ENCODE peak calls at places on chromosomes 1 and 21, in four cellular contexts. One of them, this sample, is unnamed.

GRCh38 chr1:87239997-87240396 is 88.7 kb upstream of the LMO4 start:
- DNase-seq in lower lobe of right lung: no peak
- DNase-seq in GM10248: no peak
- DNase-seq in astrocyte: no peak
- DNase-seq in this sample: no peak

GRCh38 chr1:168504064-168504837 is 39.5 kb downstream of the XCL2 start:
- DNase-seq in lower lobe of right lung: peak
- DNase-seq in GM10248: peak
- DNase-seq in astrocyte: peak
- DNase-seq in this sample: peak

GRCh38 chr1:72086394-72086793 is 195.9 kb downstream of the NEGR1 start:
- DNase-seq in astrocyte: no peak
- DNase-seq in GM10248: no peak
- DNase-seq in lower lobe of right lung: no peak
- DNase-seq in this sample: no peak

GRCh38 chr1:1178794-1179331 is 5.2 kb downstream of the TTLL10 start:
- DNase-seq in lower lobe of right lung: peak
- DNase-seq in GM10248: no peak
- DNase-seq in astrocyte: no peak
- DNase-seq in this sample: no peak

GRCh38 chr1:93907718-93908117 is 1.5 kb downstream of the GCLM start:
- DNase-seq in lower lobe of right lung: no peak
- DNase-seq in GM10248: no peak
- DNase-seq in astrocyte: peak
- DNase-seq in this sample: peak

GRCh38 chr1:29782846-29783500 is 546.7 kb downstream of the PTPRU start:
- DNase-seq in lower lobe of right lung: no peak
- DNase-seq in GM10248: no peak
- DNase-seq in astrocyte: no peak
- DNase-seq in this sample: no peak

GRCh38 chr1:221822591-221822990 is 80.7 kb upstream of the DUSP10 start:
- DNase-seq in astrocyte: no peak
- DNase-seq in lower lobe of right lung: no peak
- DNase-seq in GM10248: no peak
- DNase-seq in this sample: no peak

GRCh38 chr1:30887485-30888315 is 20.9 kb downstream of the SDC3 start:
- DNase-seq in lower lobe of right lung: no peak
- DNase-seq in GM10248: no peak
- DNase-seq in astrocyte: peak
- DNase-seq in this sample: peak

GRCh38 chr1:91148641-91149069 is 126.8 kb upstream of the ZNF644 start:
- DNase-seq in astrocyte: no peak
- DNase-seq in GM10248: no peak
- DNase-seq in lower lobe of right lung: no peak
- DNase-seq in this sample: no peak

GRCh38 chr1:112939810-112940209 is 16.2 kb downstream of the SLC16A1 start:
- DNase-seq in GM10248: no peak
- DNase-seq in lower lobe of right lung: no peak
- DNase-seq in astrocyte: no peak
- DNase-seq in this sample: no peak

GRCh38 chr1:56094168-56094567 is 485.2 kb downstream of the PLPP3 start:
- DNase-seq in astrocyte: no peak
- DNase-seq in lower lobe of right lung: no peak
- DNase-seq in GM10248: no peak
- DNase-seq in this sample: peak

GRCh38 chr1:117676615-117677130 is 70.8 kb downstream of the TENT5C start:
- DNase-seq in GM10248: no peak
- DNase-seq in astrocyte: no peak
- DNase-seq in lower lobe of right lung: no peak
- DNase-seq in this sample: no peak

GRCh38 chr1:182588460-182589396 is at the start of gene RNASEL:
- DNase-seq in astrocyte: peak
- DNase-seq in lower lobe of right lung: peak
- DNase-seq in GM10248: peak
- DNase-seq in this sample: peak

GRCh38 chr1:23019851-23020625 is 770 bp downstream of the KDM1A start:
- DNase-seq in GM10248: peak
- DNase-seq in lower lobe of right lung: peak
- DNase-seq in astrocyte: no peak
- DNase-seq in this sample: peak

GRCh38 chr1:208007938-208008342 is 97.0 kb upstream of the CD34 start:
- DNase-seq in lower lobe of right lung: no peak
- DNase-seq in astrocyte: peak
- DNase-seq in GM10248: no peak
- DNase-seq in this sample: peak

GRCh38 chr1:171126504-171126903 is 35.8 kb downstream of the FMO3 start:
- DNase-seq in astrocyte: no peak
- DNase-seq in lower lobe of right lung: no peak
- DNase-seq in GM10248: no peak
- DNase-seq in this sample: peak

GRCh38 chr1:31259746-31260145 is 20.1 kb upstream of the NKAIN1 start:
- DNase-seq in lower lobe of right lung: no peak
- DNase-seq in astrocyte: no peak
- DNase-seq in GM10248: no peak
- DNase-seq in this sample: peak

GRCh38 chr1:9128520-9129371 is at the start of gene GPR157:
- DNase-seq in GM10248: peak
- DNase-seq in astrocyte: peak
- DNase-seq in lower lobe of right lung: peak
- DNase-seq in this sample: peak

GRCh38 chr1:185565314-185565713 is 168.9 kb upstream of the HMCN1 start:
- DNase-seq in lower lobe of right lung: no peak
- DNase-seq in astrocyte: peak
- DNase-seq in GM10248: no peak
- DNase-seq in this sample: peak

GRCh38 chr1:21139601-21140000 is 37.1 kb downstream of the EIF4G3 start:
- DNase-seq in astrocyte: no peak
- DNase-seq in GM10248: no peak
- DNase-seq in lower lobe of right lung: no peak
- DNase-seq in this sample: no peak

GRCh38 chr1:62349470-62350233 is 30.4 kb upstream of the KANK4 start:
- DNase-seq in GM10248: no peak
- DNase-seq in lower lobe of right lung: no peak
- DNase-seq in astrocyte: no peak
- DNase-seq in this sample: no peak

GRCh38 chr1:159923203-159924024 is 1.9 kb downstream of the TAGLN2 start:
- DNase-seq in GM10248: peak
- DNase-seq in astrocyte: peak
- DNase-seq in lower lobe of right lung: peak
- DNase-seq in this sample: peak

GRCh38 chr21:45393833-45394638 is 10.9 kb upstream of the COL18A1 start:
- DNase-seq in lower lobe of right lung: peak
- DNase-seq in astrocyte: no peak
- DNase-seq in GM10248: no peak
- DNase-seq in this sample: no peak

GRCh38 chr1:195590649-195591048 is 1017.6 kb downstream of the KCNT2 start:
- DNase-seq in GM10248: no peak
- DNase-seq in lower lobe of right lung: no peak
- DNase-seq in astrocyte: peak
- DNase-seq in this sample: no peak

GRCh38 chr1:116910379-116911165 is 856 bp downstream of the PTGFRN start:
- DNase-seq in GM10248: peak
- DNase-seq in astrocyte: no peak
- DNase-seq in lower lobe of right lung: peak
- DNase-seq in this sample: peak

GRCh38 chr21:43858806-43859648 is 6.0 kb upstream of the AGPAT3 start:
- DNase-seq in GM10248: no peak
- DNase-seq in lower lobe of right lung: no peak
- DNase-seq in astrocyte: no peak
- DNase-seq in this sample: no peak

GRCh38 chr1:43789604-43790288 is 82.4 kb downstream of the ST3GAL3 start:
- DNase-seq in astrocyte: no peak
- DNase-seq in lower lobe of right lung: no peak
- DNase-seq in GM10248: no peak
- DNase-seq in this sample: no peak

DNA sequence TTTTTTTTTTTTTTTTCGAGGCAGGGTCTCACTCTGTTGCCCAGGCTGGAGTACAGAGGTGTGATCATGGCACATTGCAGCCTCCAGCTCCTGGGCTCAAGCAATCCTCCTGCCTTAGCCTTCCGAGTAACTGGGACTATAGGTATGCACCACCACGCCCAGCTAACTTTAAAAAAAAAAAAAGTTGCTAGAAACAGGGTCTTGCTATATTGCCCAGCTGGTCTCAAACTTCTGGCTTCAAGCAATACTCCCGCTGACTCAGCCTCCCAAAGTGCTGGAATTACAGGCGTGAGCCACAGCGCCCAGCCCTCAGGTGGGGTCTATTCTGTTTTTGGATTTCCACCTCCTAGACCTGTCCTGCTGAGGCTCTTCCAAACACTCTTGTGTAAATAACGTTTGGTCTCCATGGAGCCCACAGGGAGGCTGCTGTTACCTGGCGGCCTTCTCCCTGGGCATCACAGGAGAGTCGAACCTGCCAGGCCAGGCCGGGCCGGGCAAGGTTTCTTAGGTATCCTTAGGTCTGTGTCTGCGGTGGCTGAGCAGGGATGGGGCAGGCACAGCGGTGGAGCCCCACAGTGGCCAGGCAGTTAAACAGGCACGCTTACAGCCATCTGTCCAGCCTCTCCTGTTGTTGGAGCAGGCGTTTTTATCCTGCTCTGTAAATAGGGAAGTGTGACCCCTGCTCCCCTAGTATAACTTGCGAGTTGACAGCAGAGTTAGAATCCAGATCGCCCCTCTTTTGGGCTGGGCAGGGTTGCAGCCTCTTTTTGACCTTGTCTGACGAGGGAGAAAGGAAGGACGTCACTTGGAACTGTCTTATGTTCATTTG is 18.8 kb downstream of the PLEKHM2 start:
- DNase-seq in lower lobe of right lung: no peak
- DNase-seq in GM10248: no peak
- DNase-seq in astrocyte: no peak
- DNase-seq in this sample: peak
- TF ChIP-seq CTCF in lower lobe of right lung: peak
- TF ChIP-seq CTCF in GM10248: no peak
- TF ChIP-seq CTCF in astrocyte: no peak
- TF ChIP-seq CTCF in this sample: peak

GRCh38 chr1:66925944-66926343 is 1.2 kb downstream of the MIER1 start:
- DNase-seq in lower lobe of right lung: no peak
- DNase-seq in astrocyte: no peak
- DNase-seq in GM10248: no peak
- DNase-seq in this sample: peak

GRCh38 chr1:66929289-66929688 is 4.5 kb downstream of the MIER1 start:
- DNase-seq in GM10248: no peak
- DNase-seq in lower lobe of right lung: no peak
- DNase-seq in astrocyte: no peak
- DNase-seq in this sample: no peak

GRCh38 chr1:66925558-66925910 is 744 bp downstream of the MIER1 start:
- DNase-seq in lower lobe of right lung: no peak
- DNase-seq in astrocyte: no peak
- DNase-seq in GM10248: no peak
- DNase-seq in this sample: no peak

GRCh38 chr1:66927528-66927927 is 2.7 kb downstream of the MIER1 start:
- DNase-seq in GM10248: no peak
- DNase-seq in astrocyte: no peak
- DNase-seq in lower lobe of right lung: no peak
- DNase-seq in this sample: no peak

GRCh38 chr1:66924756-66925557 is at the start of the genes DNAI4 and MIER1:
- DNase-seq in GM10248: peak
- DNase-seq in lower lobe of right lung: peak
- DNase-seq in astrocyte: peak
- DNase-seq in this sample: peak
- TF ChIP-seq CTCF in GM10248: no peak
- TF ChIP-seq CTCF in lower lobe of right lung: peak
- TF ChIP-seq CTCF in astrocyte: no peak
- TF ChIP-seq CTCF in this sample: peak

GRCh38 chr1:114152211-114153050 is 1.2 kb downstream of the SYT6 start:
- DNase-seq in GM10248: no peak
- DNase-seq in astrocyte: peak
- DNase-seq in lower lobe of right lung: peak
- DNase-seq in this sample: peak
- TF ChIP-seq CTCF in GM10248: no peak
- TF ChIP-seq CTCF in astrocyte: no peak
- TF ChIP-seq CTCF in lower lobe of right lung: no peak
- TF ChIP-seq CTCF in this sample: no peak

DNA sequence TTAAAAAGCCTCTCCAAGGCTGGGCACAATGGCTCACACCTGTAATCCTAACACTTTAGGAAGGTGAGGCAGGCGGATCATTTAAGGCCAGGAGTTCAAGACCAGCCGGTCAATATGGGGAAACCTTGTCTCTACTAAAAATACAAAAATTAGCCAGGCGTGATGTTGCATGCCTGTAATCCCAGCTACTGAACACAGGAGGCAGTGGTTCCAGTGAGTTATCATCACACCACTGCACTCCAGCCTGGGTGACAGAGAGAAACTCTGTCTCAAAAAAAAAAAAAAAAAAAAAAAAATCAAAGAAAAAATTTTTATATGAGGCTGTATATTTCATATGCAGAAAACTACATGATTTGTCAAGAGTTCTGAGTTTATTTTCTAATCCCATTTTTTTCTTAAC is 1107.1 kb upstream of the TMPRSS15 start:
- DNase-seq in lower lobe of right lung: no peak
- DNase-seq in GM10248: no peak
- DNase-seq in astrocyte: no peak
- DNase-seq in this sample: no peak
- TF ChIP-seq CTCF in lower lobe of right lung: no peak
- TF ChIP-seq CTCF in GM10248: no peak
- TF ChIP-seq CTCF in astrocyte: no peak
- TF ChIP-seq CTCF in this sample: no peak

GRCh38 chr1:243470492-243470891 is 214.7 kb downstream of the SDCCAG8 start:
- DNase-seq in GM10248: no peak
- DNase-seq in lower lobe of right lung: no peak
- DNase-seq in astrocyte: no peak
- DNase-seq in this sample: peak
- TF ChIP-seq CTCF in GM10248: no peak
- TF ChIP-seq CTCF in lower lobe of right lung: no peak
- TF ChIP-seq CTCF in astrocyte: no peak
- TF ChIP-seq CTCF in this sample: peak

This sample was measured in AG10803.